ENCODE peak calls at places on chromosomes 7 and 10, in eight cellular contexts. C, E, G, X, I, B, L and W are unnamed samples.

GRCh38 chr7:33421384-33421783 is 292.0 kb downstream of the BBS9 start:
- DNase-seq in C (no peak), X (no peak), E (peak; percentile 54), G (no peak), B (peak; percentile 41), I (no peak), L (no peak), W (no peak)

GRCh38 chr10:62096534-62096933 is 172.1 kb downstream of the RTKN2 start:
- DNase-seq in C (no peak), B (no peak), E (no peak), I (no peak), G (no peak), X (no peak), L (no peak), W (no peak)

GRCh38 chr7:80795174-80795573 is 123.7 kb downstream of the SEMA3C start:
- DNase-seq in L (no peak), X (no peak), B (peak; percentile 17), C (no peak), G (no peak), E (peak; percentile 89), I (no peak), W (no peak)

GRCh38 chr7:2281556-2281955 is 32.7 kb downstream of the SNX8 start:
- DNase-seq in X (no peak), I (no peak), C (no peak), L (no peak), E (peak; percentile 69), G (no peak), B (peak; percentile 66), W (no peak)

GRCh38 chr10:35453855-35454532 is 117.7 kb downstream of the CCNY start:
- DNase-seq in C (peak; percentile 70), I (no peak), L (no peak), E (peak; percentile 77), G (no peak), B (peak; percentile 83), X (no peak), W (no peak)

GRCh38 chr7:90824386-90825307 is 228.5 kb downstream of the CDK14 start:
- DNase-seq in C (peak; percentile 65), X (no peak), G (no peak), B (peak; percentile 78), L (no peak), E (peak; percentile 96), I (no peak), W (no peak)

GRCh38 chr10:126969310-126969709 is 64.1 kb downstream of the DOCK1 start:
- DNase-seq in X (no peak), I (no peak), E (no peak), L (peak; percentile 60), G (no peak), C (peak; percentile 52), B (peak; percentile 6), W (no peak)

GRCh38 chr10:47020491-47020890 is 109.3 kb downstream of the PTPN20 start:
- DNase-seq in C (no peak), G (no peak), E (peak; percentile 42), X (peak; percentile 53), I (no peak), B (peak; percentile 7), L (no peak), W (peak; percentile 45)

GRCh38 chr10:125911990-125912389 is 15.6 kb downstream of the FANK1 start:
- DNase-seq in B (no peak), E (no peak), L (no peak), C (no peak), I (peak; percentile 77), X (no peak), G (no peak), W (peak; percentile 60)

GRCh38 chr7:105014725-105015630 is 973 bp downstream of the KMT2E start:
- DNase-seq in G (peak; percentile 19), X (peak; percentile 67), L (peak; percentile 48), B (peak; percentile 46), E (peak; percentile 54), C (peak; percentile 60), I (no peak), W (no peak)

GRCh38 chr10:102677736-102678354 is 33.6 kb downstream of the TRIM8 start:
- DNase-seq in E (no peak), C (no peak), L (no peak), I (no peak), X (no peak), B (no peak), G (no peak), W (no peak)

GRCh38 chr10:78029294-78030226 is at the start of gene POLR3A:
- DNase-seq in I (peak; percentile 95), E (peak; percentile 98), G (peak; percentile 81), C (peak; percentile 97), X (peak; percentile 97), L (peak; percentile 96), B (peak; percentile 99), W (peak; percentile 97)

GRCh38 chr10:78023741-78024140 is 5.6 kb downstream of the POLR3A start:
- DNase-seq in C (no peak), X (no peak), L (no peak), G (no peak), I (no peak), B (no peak), E (no peak), W (no peak)

GRCh38 chr10:78033623-78034470 is at the start of gene RPS24:
- DNase-seq in G (peak; percentile 90), C (peak; percentile 99), L (peak; percentile 96), X (peak; percentile 97), E (peak; percentile 98), I (peak; percentile 94), B (peak; percentile 98), W (peak; percentile 97)

GRCh38 chr10:78025685-78026364 is 3.5 kb downstream of the POLR3A start:
- DNase-seq in G (no peak), L (no peak), E (peak; percentile 83), C (peak; percentile 73), X (no peak), B (no peak), I (no peak), W (no peak)

DNA sequence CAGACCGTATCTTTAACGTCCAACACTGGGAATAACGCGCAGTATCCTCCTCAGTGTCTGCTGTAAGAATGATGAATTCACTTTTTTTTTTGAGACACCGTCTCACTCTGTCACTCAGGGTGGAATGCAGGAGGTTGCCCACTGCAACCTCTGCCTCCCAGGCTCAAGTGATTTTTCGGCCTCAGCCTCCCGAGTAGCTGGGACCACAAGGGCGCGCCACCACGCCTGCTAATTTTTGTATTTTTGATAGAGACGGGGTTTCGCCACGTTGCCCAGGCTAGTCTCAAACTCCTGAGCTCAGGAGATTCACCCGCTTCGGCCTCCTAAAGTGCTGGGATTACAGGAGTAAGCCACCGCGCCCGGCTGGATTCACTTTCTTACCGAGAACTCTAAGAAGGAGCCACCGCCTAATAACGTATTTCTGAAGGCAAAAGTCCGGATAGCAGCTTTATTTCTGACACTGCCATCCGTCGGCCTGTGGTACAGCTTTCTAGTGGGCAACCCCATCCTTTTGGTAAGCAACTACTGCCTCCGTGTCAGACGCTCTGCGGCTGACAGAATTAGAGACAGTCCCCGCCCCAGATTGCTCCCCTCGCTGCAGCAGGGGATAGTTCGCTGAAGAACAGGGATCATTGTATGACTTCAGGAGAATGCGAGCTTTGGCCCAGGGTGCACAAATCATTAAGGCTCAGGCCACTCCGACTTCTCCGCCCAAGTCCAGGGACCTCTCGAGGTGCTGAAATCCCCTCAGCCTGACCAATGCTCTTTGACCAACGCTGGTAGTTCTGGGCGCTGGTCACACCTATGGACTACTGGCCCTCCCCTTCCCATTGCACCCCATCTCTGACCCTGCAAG is 649 bp downstream of the POLR3A start:
- DNase-seq in B (peak; percentile 50), L (no peak), X (no peak), I (no peak), G (no peak), C (peak; percentile 55), E (peak; percentile 59), W (no peak)
- TF ChIP-seq CTCF in B (no peak), L (peak; percentile 35), X (no peak), I (no peak), G (no peak), C (no peak), E (no peak), W (no peak)

DNA sequence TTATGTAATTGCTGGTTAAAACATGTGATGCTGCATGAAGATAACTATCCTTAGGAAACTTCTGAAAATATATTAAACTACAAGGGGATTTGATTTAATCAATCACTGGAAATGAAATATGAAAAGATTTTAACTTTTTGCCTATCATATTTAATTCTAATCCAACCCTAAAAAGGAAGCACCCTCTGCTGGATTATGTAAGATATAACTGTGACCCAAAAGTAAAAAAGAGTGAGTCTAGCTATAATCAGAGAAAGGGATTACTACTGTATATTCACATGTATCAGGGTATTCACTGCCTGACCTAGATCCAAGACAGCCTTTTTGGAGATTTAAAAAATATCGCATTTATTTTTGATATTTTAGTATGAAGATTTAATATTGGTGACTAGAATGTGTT is 295.5 kb downstream of the MDFIC start:
- DNase-seq in E (peak; percentile 16), L (no peak), G (no peak), B (peak; percentile 31), I (no peak), X (no peak), C (peak; percentile 11), W (no peak)
- TF ChIP-seq CTCF in E (peak; percentile 37), L (no peak), G (peak; percentile 27), B (peak; percentile 38), I (no peak), X (peak; percentile 49), C (peak; percentile 37), W (peak; percentile 38)

GRCh38 chr10:131901181-131901829 is 497 bp downstream of the PPP2R2D start:
- DNase-seq in X (peak; percentile 87), B (peak; percentile 18), E (peak; percentile 10), C (no peak), G (no peak), L (no peak), I (peak; percentile 77), W (peak; percentile 80)

GRCh38 chr10:131900350-131901152 is at the start of gene PPP2R2D:
- DNase-seq in X (peak; percentile 98), B (peak; percentile 89), C (peak; percentile 97), L (peak; percentile 96), I (peak; percentile 99), E (peak; percentile 81), G (peak; percentile 91), W (peak; percentile 95)

GRCh38 chr10:131899116-131899690 is 1.6 kb upstream of the PPP2R2D start:
- DNase-seq in X (peak; percentile 42), E (no peak), I (no peak), C (no peak), L (no peak), G (no peak), B (no peak), W (no peak)

GRCh38 chr10:131898713-131899112 is 2.1 kb upstream of the PPP2R2D start:
- DNase-seq in I (no peak), G (no peak), L (no peak), X (no peak), E (no peak), B (no peak), C (no peak), W (no peak)

GRCh38 chr10:131899695-131900349 is 986 bp upstream of the PPP2R2D start:
- DNase-seq in I (no peak), G (no peak), L (no peak), C (no peak), X (peak; percentile 6), B (no peak), E (no peak), W (no peak)
- TF ChIP-seq CTCF in I (no peak), G (no peak), L (peak; percentile 50), C (no peak), X (no peak), B (no peak), E (no peak), W (no peak)

GRCh38 chr7:10708447-10708846 is 265.2 kb upstream of the PHF14 start:
- DNase-seq in X (no peak), L (peak; percentile 52), C (no peak), B (no peak), E (no peak), I (no peak), G (no peak), W (no peak)
- TF ChIP-seq CTCF in X (no peak), L (peak; percentile 69), C (no peak), B (no peak), E (no peak), I (no peak), G (no peak), W (no peak)